ENCODE peak calls at places on chromosomes 11 and 22, in seven cellular contexts. L is fibroblast of lung, T is SK-N-SH, M is mammary epithelial cell, N is pancreas, F is Karpas-422, D is H1. A is an unnamed sample.

GRCh38 chr11:125593113-125593761 is 585 bp downstream of the STT3A start:
- DNase-seq in D (no peak), F (no peak), T (no peak), L (peak; percentile 20), N (peak; percentile 19), M (peak; percentile 52), A (no peak)

GRCh38 chr11:117837070-117837776 is 12.7 kb upstream of the FXYD2 start:
- DNase-seq in F (no peak), L (no peak), M (no peak), N (peak; percentile 17), T (no peak), D (no peak), A (no peak)

GRCh38 chr22:24433868-24434471 is 6.6 kb downstream of the ADORA2A start:
- DNase-seq in T (peak; percentile 18), N (no peak), D (no peak), L (no peak), M (peak; percentile 54), F (peak; percentile 97), A (no peak)

GRCh38 chr22:43945632-43946390 is 9.4 kb upstream of the SAMM50 start:
- DNase-seq in F (peak; percentile 92), T (peak; percentile 79), D (no peak), L (peak; percentile 58), N (peak; percentile 33), M (peak; percentile 36), A (peak; percentile 80)

GRCh38 chr11:119483881-119484371 is 61.0 kb upstream of the THY1 start:
- DNase-seq in T (no peak), D (no peak), F (no peak), M (no peak), L (no peak), N (no peak), A (peak; percentile 4)

GRCh38 chr11:75376175-75376574 is 23.1 kb upstream of the RPS3 start:
- DNase-seq in L (no peak), T (no peak), F (no peak), N (no peak), M (no peak), D (no peak), A (peak; percentile 23)

GRCh38 chr11:115363921-115364320 is 140.3 kb downstream of the CADM1 start:
- DNase-seq in M (no peak), N (no peak), D (no peak), L (no peak), T (no peak), F (no peak), A (no peak)

GRCh38 chr11:98862169-98862568 is 158.6 kb upstream of the CNTN5 start:
- DNase-seq in N (no peak), M (no peak), T (no peak), D (no peak), F (no peak), L (no peak), A (no peak)

GRCh38 chr11:27505781-27506180 is 788 bp downstream of the LIN7C start:
- DNase-seq in F (no peak), N (no peak), M (no peak), D (no peak), L (no peak), T (no peak), A (no peak)

GRCh38 chr22:23281406-23282088 is 101.2 kb downstream of the BCR start:
- DNase-seq in L (peak; percentile 78), N (peak; percentile 67), T (peak; percentile 93), D (peak; percentile 68), F (peak; percentile 95), M (peak; percentile 81), A (peak; percentile 87)

GRCh38 chr11:62273284-62273683 is 3.3 kb downstream of the SCGB2A2 start:
- DNase-seq in F (no peak), N (no peak), D (no peak), T (no peak), L (no peak), M (no peak), A (no peak)

GRCh38 chr22:31102441-31103081 is 4.8 kb downstream of the SELENOM start:
- DNase-seq in N (peak; percentile 31), M (peak; percentile 58), L (peak; percentile 99), D (no peak), F (no peak), T (no peak), A (peak; percentile 28)

GRCh38 chr11:7630002-7630401 is 43.3 kb downstream of the CYB5R2 start:
- DNase-seq in D (no peak), N (no peak), T (no peak), F (no peak), L (no peak), M (no peak), A (no peak)

GRCh38 chr11:114296190-114296978 is at the start of gene NNMT:
- DNase-seq in F (no peak), M (peak; percentile 89), N (peak; percentile 60), L (peak; percentile 98), D (no peak), T (no peak), A (no peak)

GRCh38 chr11:12675951-12676711 is 1.9 kb downstream of the TEAD1 start:
- DNase-seq in M (no peak), L (peak; percentile 72), F (no peak), T (peak; percentile 34), D (no peak), N (no peak), A (peak; percentile 22)

GRCh38 chr11:78223320-78223954 is 34.7 kb downstream of the USP35 start:
- DNase-seq in L (no peak), D (no peak), F (peak; percentile 72), T (no peak), M (no peak), N (no peak), A (no peak)

GRCh38 chr11:34616830-34617504 is 3.9 kb upstream of the EHF start:
- DNase-seq in M (no peak), F (no peak), T (no peak), L (no peak), N (peak; percentile 50), D (no peak), A (no peak)

GRCh38 chr11:47711816-47712215 is 3.4 kb downstream of the AGBL2 start:
- DNase-seq in T (no peak), M (no peak), F (no peak), D (no peak), L (peak; percentile 61), N (no peak), A (no peak)

GRCh38 chr22:31897842-31898241 is 46.5 kb upstream of the YWHAH start:
- DNase-seq in T (no peak), L (no peak), N (no peak), D (no peak), F (no peak), M (no peak), A (no peak)

DNA sequence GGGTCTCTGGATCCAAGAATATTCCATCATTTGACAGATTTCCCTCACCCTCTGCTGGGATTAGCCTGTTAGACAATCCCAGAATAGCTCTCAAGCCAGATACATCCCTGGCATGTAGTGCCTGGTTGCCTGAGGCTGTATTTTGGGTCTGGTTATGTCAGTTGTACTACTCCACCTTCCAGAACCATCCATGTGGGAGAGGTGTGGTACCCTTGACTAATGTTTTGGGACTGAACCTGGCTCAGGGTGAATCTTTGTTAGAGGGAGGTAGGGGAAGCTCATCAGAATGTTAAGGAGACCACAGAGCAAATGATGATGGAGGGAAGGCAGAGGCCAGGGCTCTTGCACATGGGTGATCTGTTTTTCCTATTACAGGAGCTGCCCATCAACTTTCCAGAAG is 5.2 kb downstream of the C11orf52 start:
- DNase-seq in F (no peak), N (no peak), D (no peak), M (no peak), T (no peak), L (no peak), A (no peak)
- H3K27ac ChIP-seq in F (no peak overlapping the region), N (peak overlapping the region; percentile 66), D (no peak overlapping the region), M (no peak overlapping the region), T (peak overlapping the region; percentile 66), L (peak overlapping the region; percentile 75), A (no peak overlapping the region)

GRCh38 chr22:49076300-49077035 is 751.2 kb downstream of the BRD1 start:
- DNase-seq in T (peak; percentile 62), F (no peak), N (no peak), M (no peak), L (no peak), D (no peak), A (no peak)

GRCh38 chr22:49075150-49075549 is 752.5 kb downstream of the BRD1 start:
- DNase-seq in F (no peak), M (no peak), L (no peak), N (no peak), T (no peak), D (no peak), A (no peak)

GRCh38 chr22:49073873-49074417 is 753.7 kb downstream of the BRD1 start:
- DNase-seq in M (no peak), T (no peak), N (no peak), L (no peak), D (no peak), F (no peak), A (no peak)

GRCh38 chr22:49077036-49077393 is 750.7 kb downstream of the BRD1 start:
- DNase-seq in N (no peak), L (no peak), D (no peak), T (peak; percentile 63), M (no peak), F (no peak), A (no peak)

DNA sequence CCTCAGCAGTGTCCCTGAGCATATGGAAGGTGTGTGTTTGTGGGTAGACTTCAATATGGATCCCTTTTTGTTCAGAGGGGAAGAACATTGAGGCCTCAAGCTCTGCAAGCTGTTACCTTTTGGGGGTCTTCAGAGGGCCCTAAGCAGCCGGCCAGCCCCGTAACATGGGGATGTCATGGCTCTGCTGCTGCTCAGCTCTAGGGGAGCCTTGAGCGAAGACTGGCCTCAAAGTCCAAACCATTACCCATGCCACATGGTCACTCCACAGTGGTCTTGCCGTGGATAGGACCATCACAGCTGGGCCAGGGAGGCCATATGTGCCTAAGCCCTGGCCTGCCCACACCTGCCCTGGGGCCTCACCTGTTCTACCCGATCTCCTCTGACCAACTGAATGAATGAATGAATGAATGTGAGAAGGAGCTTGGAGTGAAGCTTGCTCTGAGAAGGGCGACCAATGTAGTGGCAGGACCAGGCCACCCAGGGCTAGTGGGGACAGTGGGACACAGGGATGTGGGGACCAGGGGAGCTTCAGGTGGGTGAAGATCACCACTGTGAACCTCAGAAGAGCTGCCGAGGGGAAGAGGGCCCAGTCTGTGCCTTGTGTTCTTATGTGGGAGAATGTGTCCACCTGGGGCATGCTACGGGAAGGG is 754.6 kb downstream of the BRD1 start:
- DNase-seq in F (no peak), N (no peak), L (no peak), D (no peak), T (no peak), M (no peak), A (no peak)
- H3K9me3 ChIP-seq in F (no peaks in the 10 kb centered on the region), N (no peaks in the 10 kb centered on the region), L (peaks cover 6% of the 10 kb centered on the region), D (no peaks in the 10 kb centered on the region), T (no peaks in the 10 kb centered on the region), M (peaks cover 51% of the 10 kb centered on the region), A (no peaks in the 10 kb centered on the region)

GRCh38 chr22:45217345-45217744 is 23.3 kb downstream of the KIAA0930 start:
- DNase-seq in D (no peak), N (no peak), L (no peak), F (no peak), T (no peak), M (no peak), A (no peak)
- H3K4me3 ChIP-seq in D (no peak overlapping the region), N (no peak overlapping the region), L (no peak overlapping the region), F (no peak overlapping the region), T (no peak overlapping the region), M (no peak overlapping the region), A (no peak overlapping the region)

DNA sequence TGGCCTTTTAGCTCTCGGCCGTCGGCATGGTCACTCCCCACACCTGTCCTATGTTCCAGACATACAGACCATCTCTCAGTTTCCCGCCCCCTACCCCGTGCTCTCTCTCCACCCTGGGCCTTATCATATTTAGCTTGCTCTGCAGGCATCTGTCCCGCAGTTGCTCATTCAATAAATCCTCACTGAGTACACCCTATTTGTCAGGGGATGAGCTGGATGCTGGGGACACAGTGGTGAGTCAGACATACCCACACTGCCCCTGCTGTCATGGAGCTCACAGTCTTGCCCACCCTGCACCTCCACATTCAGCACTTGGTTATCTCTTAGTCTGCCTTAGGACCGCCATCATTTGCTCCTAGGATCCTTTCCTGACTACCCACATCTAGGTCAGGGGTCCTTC is 313.8 kb downstream of the LARGE1 start:
- DNase-seq in N (no peak), F (no peak), T (no peak), D (no peak), M (no peak), L (no peak), A (peak; percentile 63)
- H3K27ac ChIP-seq in N (no peak overlapping the region), F (no peak overlapping the region), T (no peak overlapping the region), D (no peak overlapping the region), M (no peak overlapping the region), L (no peak overlapping the region), A (peak overlapping the region; percentile 13)

A was measured in WERI-Rb-1.